ENCODE peak calls at places on chromosome 14, in nine cellular contexts. One of them, this sample, is unnamed.

GRCh38 chr14:36424478-36425102 is 95.4 kb downstream of the NKX2-1 start:
- DNase-seq in lower lobe of right lung: no peak
- DNase-seq in fibroblast of mammary gland: no peak
- DNase-seq in AG09309: no peak
- DNase-seq in endodermal cell: no peak
- DNase-seq in cardiac muscle cell: no peak
- DNase-seq in transverse colon: no peak
- DNase-seq in upper lobe of right lung: no peak
- DNase-seq in PC-3: no peak
- DNase-seq in this sample: no peak

GRCh38 chr14:33432407-33433023 is 493.8 kb downstream of the NPAS3 start:
- DNase-seq in fibroblast of mammary gland: peak; percentile 54
- DNase-seq in transverse colon: peak; percentile 32
- DNase-seq in upper lobe of right lung: no peak
- DNase-seq in cardiac muscle cell: peak; percentile 62
- DNase-seq in lower lobe of right lung: no peak
- DNase-seq in PC-3: peak; percentile 71
- DNase-seq in AG09309: peak; percentile 1
- DNase-seq in endodermal cell: no peak
- DNase-seq in this sample: peak; percentile 41

GRCh38 chr14:82855912-82856381 is 1322.3 kb upstream of the SEL1L start:
- DNase-seq in AG09309: no peak
- DNase-seq in transverse colon: no peak
- DNase-seq in lower lobe of right lung: no peak
- DNase-seq in endodermal cell: no peak
- DNase-seq in upper lobe of right lung: no peak
- DNase-seq in cardiac muscle cell: peak; percentile 20
- DNase-seq in fibroblast of mammary gland: peak; percentile 55
- DNase-seq in PC-3: peak; percentile 46
- DNase-seq in this sample: peak; percentile 6

GRCh38 chr14:103483600-103483999 is 39.0 kb downstream of the CKB start:
- DNase-seq in upper lobe of right lung: no peak
- DNase-seq in endodermal cell: peak; percentile 13
- DNase-seq in lower lobe of right lung: no peak
- DNase-seq in AG09309: peak; percentile 58
- DNase-seq in PC-3: peak; percentile 98
- DNase-seq in transverse colon: no peak
- DNase-seq in fibroblast of mammary gland: peak; percentile 94
- DNase-seq in cardiac muscle cell: peak; percentile 64
- DNase-seq in this sample: peak; percentile 75

GRCh38 chr14:103581206-103581605 is 18.4 kb downstream of the COA8 start:
- DNase-seq in transverse colon: no peak
- DNase-seq in upper lobe of right lung: no peak
- DNase-seq in AG09309: no peak
- DNase-seq in endodermal cell: no peak
- DNase-seq in cardiac muscle cell: no peak
- DNase-seq in fibroblast of mammary gland: no peak
- DNase-seq in PC-3: no peak
- DNase-seq in lower lobe of right lung: no peak
- DNase-seq in this sample: no peak

GRCh38 chr14:35384386-35385041 is 20.0 kb downstream of the NFKBIA start:
- DNase-seq in AG09309: peak; percentile 85
- DNase-seq in upper lobe of right lung: no peak
- DNase-seq in PC-3: no peak
- DNase-seq in endodermal cell: no peak
- DNase-seq in transverse colon: peak; percentile 65
- DNase-seq in lower lobe of right lung: no peak
- DNase-seq in cardiac muscle cell: peak; percentile 93
- DNase-seq in fibroblast of mammary gland: peak; percentile 98
- DNase-seq in this sample: peak; percentile 94

GRCh38 chr14:103626150-103626850 is 2.7 kb upstream of the KLC1 start:
- DNase-seq in upper lobe of right lung: no peak
- DNase-seq in lower lobe of right lung: no peak
- DNase-seq in endodermal cell: no peak
- DNase-seq in fibroblast of mammary gland: no peak
- DNase-seq in transverse colon: peak; percentile 20
- DNase-seq in AG09309: no peak
- DNase-seq in PC-3: no peak
- DNase-seq in cardiac muscle cell: no peak
- DNase-seq in this sample: no peak

GRCh38 chr14:70107309-70107708 is 81.4 kb downstream of the SLC8A3 start:
- DNase-seq in transverse colon: no peak
- DNase-seq in PC-3: no peak
- DNase-seq in upper lobe of right lung: no peak
- DNase-seq in lower lobe of right lung: no peak
- DNase-seq in AG09309: no peak
- DNase-seq in cardiac muscle cell: no peak
- DNase-seq in endodermal cell: no peak
- DNase-seq in fibroblast of mammary gland: no peak
- DNase-seq in this sample: no peak

GRCh38 chr14:28375295-28375694 is 391.3 kb upstream of the FOXG1 start:
- DNase-seq in endodermal cell: peak; percentile 86
- DNase-seq in cardiac muscle cell: peak; percentile 79
- DNase-seq in fibroblast of mammary gland: peak; percentile 49
- DNase-seq in PC-3: peak; percentile 56
- DNase-seq in lower lobe of right lung: no peak
- DNase-seq in AG09309: no peak
- DNase-seq in transverse colon: no peak
- DNase-seq in upper lobe of right lung: no peak
- DNase-seq in this sample: no peak

GRCh38 chr14:25406818-25407217 is 356.9 kb upstream of the STXBP6 start:
- DNase-seq in upper lobe of right lung: no peak
- DNase-seq in lower lobe of right lung: no peak
- DNase-seq in AG09309: peak; percentile 0
- DNase-seq in PC-3: peak; percentile 57
- DNase-seq in transverse colon: peak; percentile 41
- DNase-seq in cardiac muscle cell: peak; percentile 28
- DNase-seq in fibroblast of mammary gland: peak; percentile 52
- DNase-seq in endodermal cell: peak; percentile 81
- DNase-seq in this sample: peak; percentile 22

GRCh38 chr14:64439141-64439540 is 26.2 kb upstream of the AKAP5 start:
- DNase-seq in cardiac muscle cell: no peak
- DNase-seq in PC-3: no peak
- DNase-seq in AG09309: no peak
- DNase-seq in lower lobe of right lung: no peak
- DNase-seq in endodermal cell: no peak
- DNase-seq in fibroblast of mammary gland: no peak
- DNase-seq in upper lobe of right lung: no peak
- DNase-seq in transverse colon: no peak
- DNase-seq in this sample: no peak

GRCh38 chr14:98323850-98324249 is 948.1 kb downstream of the BCL11B start:
- DNase-seq in AG09309: no peak
- DNase-seq in lower lobe of right lung: no peak
- DNase-seq in PC-3: no peak
- DNase-seq in transverse colon: no peak
- DNase-seq in upper lobe of right lung: no peak
- DNase-seq in fibroblast of mammary gland: no peak
- DNase-seq in cardiac muscle cell: no peak
- DNase-seq in endodermal cell: no peak
- DNase-seq in this sample: no peak

GRCh38 chr14:103141117-103141796 is 18.0 kb downstream of the TNFAIP2 start:
- DNase-seq in PC-3: peak; percentile 76
- DNase-seq in cardiac muscle cell: peak; percentile 63
- DNase-seq in upper lobe of right lung: no peak
- DNase-seq in lower lobe of right lung: peak; percentile 62
- DNase-seq in AG09309: no peak
- DNase-seq in endodermal cell: peak; percentile 94
- DNase-seq in transverse colon: peak; percentile 63
- DNase-seq in fibroblast of mammary gland: peak; percentile 55
- DNase-seq in this sample: peak; percentile 42

GRCh38 chr14:92575773-92576303 is 62.3 kb downstream of the RIN3 start:
- DNase-seq in transverse colon: no peak
- DNase-seq in cardiac muscle cell: no peak
- DNase-seq in fibroblast of mammary gland: no peak
- DNase-seq in upper lobe of right lung: no peak
- DNase-seq in lower lobe of right lung: no peak
- DNase-seq in PC-3: no peak
- DNase-seq in endodermal cell: no peak
- DNase-seq in AG09309: no peak
- DNase-seq in this sample: no peak

GRCh38 chr14:64000749-64001148 is 147.9 kb downstream of the SYNE2 start:
- DNase-seq in PC-3: no peak
- DNase-seq in transverse colon: no peak
- DNase-seq in endodermal cell: no peak
- DNase-seq in cardiac muscle cell: no peak
- DNase-seq in fibroblast of mammary gland: no peak
- DNase-seq in lower lobe of right lung: no peak
- DNase-seq in upper lobe of right lung: no peak
- DNase-seq in AG09309: no peak
- DNase-seq in this sample: no peak

GRCh38 chr14:53295985-53296582 is 143.0 kb upstream of the DDHD1 start:
- DNase-seq in PC-3: peak; percentile 67
- DNase-seq in transverse colon: no peak
- DNase-seq in upper lobe of right lung: no peak
- DNase-seq in AG09309: no peak
- DNase-seq in cardiac muscle cell: peak; percentile 60
- DNase-seq in lower lobe of right lung: no peak
- DNase-seq in fibroblast of mammary gland: peak; percentile 59
- DNase-seq in endodermal cell: no peak
- DNase-seq in this sample: peak; percentile 42

GRCh38 chr14:68781161-68782021 is 11.5 kb downstream of the ZFP36L1 start:
- DNase-seq in AG09309: no peak
- DNase-seq in fibroblast of mammary gland: no peak
- DNase-seq in transverse colon: peak; percentile 64
- DNase-seq in PC-3: no peak
- DNase-seq in lower lobe of right lung: no peak
- DNase-seq in endodermal cell: peak; percentile 50
- DNase-seq in cardiac muscle cell: no peak
- DNase-seq in upper lobe of right lung: no peak
- DNase-seq in this sample: no peak

DNA sequence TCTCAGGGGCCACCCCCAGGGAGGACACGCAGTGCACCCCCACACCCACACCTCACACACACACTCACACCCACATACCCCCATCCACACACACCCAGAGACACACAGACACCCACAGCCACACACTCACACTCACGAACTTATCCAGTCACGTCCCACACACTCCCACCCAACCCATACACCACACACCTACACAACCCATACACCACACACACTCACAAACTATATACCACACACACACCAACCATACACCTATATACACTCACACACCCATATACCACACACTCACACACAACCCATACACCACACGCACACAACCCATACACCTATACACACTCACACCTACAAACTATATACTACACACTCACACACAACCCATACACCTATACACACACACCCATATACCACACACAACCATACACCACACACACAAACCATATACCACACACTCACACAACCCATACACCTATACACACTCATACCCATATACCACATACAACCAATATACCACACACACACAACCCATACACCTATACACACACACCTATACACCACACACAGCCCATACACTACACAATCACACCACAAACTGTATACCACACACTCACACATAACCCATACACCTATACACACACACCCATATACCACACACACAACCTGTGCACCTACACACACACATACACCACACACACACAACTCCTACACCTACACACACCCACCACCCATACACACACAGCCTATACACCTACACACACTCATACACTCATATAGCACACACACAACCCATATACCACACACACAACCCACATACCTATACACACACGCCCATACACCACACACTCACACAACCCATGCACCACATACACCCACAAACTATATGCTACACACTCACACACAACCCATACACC is 42.7 kb downstream of the TMEM121 start:
- DNase-seq in transverse colon: no peak
- DNase-seq in AG09309: no peak
- DNase-seq in fibroblast of mammary gland: no peak
- DNase-seq in endodermal cell: no peak
- DNase-seq in PC-3: no peak
- DNase-seq in cardiac muscle cell: no peak
- DNase-seq in upper lobe of right lung: no peak
- DNase-seq in lower lobe of right lung: no peak
- DNase-seq in this sample: no peak
- H3K4me3 ChIP-seq in transverse colon: no peak overlapping the region
- H3K4me3 ChIP-seq in AG09309: no peak overlapping the region
- H3K4me3 ChIP-seq in fibroblast of mammary gland: no peak overlapping the region
- H3K4me3 ChIP-seq in endodermal cell: peak overlapping the region; percentile 58
- H3K4me3 ChIP-seq in PC-3: no peak overlapping the region
- H3K4me3 ChIP-seq in cardiac muscle cell: no peak overlapping the region
- H3K4me3 ChIP-seq in upper lobe of right lung: no peak overlapping the region
- H3K4me3 ChIP-seq in lower lobe of right lung: no peak overlapping the region
- H3K4me3 ChIP-seq in this sample: no peak overlapping the region

GRCh38 chr14:39726563-39726962 is 294.3 kb upstream of the FBXO33 start:
- DNase-seq in AG09309: no peak
- DNase-seq in upper lobe of right lung: no peak
- DNase-seq in endodermal cell: no peak
- DNase-seq in transverse colon: no peak
- DNase-seq in fibroblast of mammary gland: no peak
- DNase-seq in cardiac muscle cell: no peak
- DNase-seq in PC-3: no peak
- DNase-seq in lower lobe of right lung: no peak
- DNase-seq in this sample: no peak

GRCh38 chr14:39734306-39734705 is 302.1 kb upstream of the FBXO33 start:
- DNase-seq in endodermal cell: peak; percentile 69
- DNase-seq in PC-3: no peak
- DNase-seq in fibroblast of mammary gland: no peak
- DNase-seq in upper lobe of right lung: no peak
- DNase-seq in AG09309: no peak
- DNase-seq in cardiac muscle cell: no peak
- DNase-seq in lower lobe of right lung: no peak
- DNase-seq in transverse colon: no peak
- DNase-seq in this sample: no peak

GRCh38 chr14:39733741-39734140 is 301.5 kb upstream of the FBXO33 start:
- DNase-seq in transverse colon: no peak
- DNase-seq in lower lobe of right lung: no peak
- DNase-seq in PC-3: no peak
- DNase-seq in cardiac muscle cell: no peak
- DNase-seq in AG09309: no peak
- DNase-seq in endodermal cell: no peak
- DNase-seq in upper lobe of right lung: no peak
- DNase-seq in fibroblast of mammary gland: no peak
- DNase-seq in this sample: no peak

GRCh38 chr14:39731912-39732311 is 299.7 kb upstream of the FBXO33 start:
- DNase-seq in lower lobe of right lung: no peak
- DNase-seq in cardiac muscle cell: no peak
- DNase-seq in endodermal cell: peak; percentile 80
- DNase-seq in fibroblast of mammary gland: no peak
- DNase-seq in transverse colon: no peak
- DNase-seq in AG09309: no peak
- DNase-seq in upper lobe of right lung: no peak
- DNase-seq in PC-3: peak; percentile 21
- DNase-seq in this sample: no peak
- TF ChIP-seq CTCF in lower lobe of right lung: no peak
- TF ChIP-seq CTCF in cardiac muscle cell: no peak
- TF ChIP-seq CTCF in endodermal cell: peak; percentile 64
- TF ChIP-seq CTCF in fibroblast of mammary gland: peak; percentile 22
- TF ChIP-seq CTCF in transverse colon: no peak
- TF ChIP-seq CTCF in AG09309: no peak
- TF ChIP-seq CTCF in upper lobe of right lung: no peak
- TF ChIP-seq CTCF in PC-3: peak; percentile 65
- TF ChIP-seq CTCF in this sample: no peak

GRCh38 chr14:31510855-31511254 is 23.0 kb upstream of the GPR33 start:
- DNase-seq in fibroblast of mammary gland: no peak
- DNase-seq in cardiac muscle cell: no peak
- DNase-seq in PC-3: no peak
- DNase-seq in transverse colon: no peak
- DNase-seq in lower lobe of right lung: no peak
- DNase-seq in upper lobe of right lung: no peak
- DNase-seq in endodermal cell: no peak
- DNase-seq in AG09309: no peak
- DNase-seq in this sample: no peak
- H3K4me3 ChIP-seq in fibroblast of mammary gland: no peak overlapping the region
- H3K4me3 ChIP-seq in cardiac muscle cell: no peak overlapping the region
- H3K4me3 ChIP-seq in PC-3: no peak overlapping the region
- H3K4me3 ChIP-seq in transverse colon: no peak overlapping the region
- H3K4me3 ChIP-seq in lower lobe of right lung: no peak overlapping the region
- H3K4me3 ChIP-seq in upper lobe of right lung: no peak overlapping the region
- H3K4me3 ChIP-seq in endodermal cell: no peak overlapping the region
- H3K4me3 ChIP-seq in AG09309: no peak overlapping the region
- H3K4me3 ChIP-seq in this sample: no peak overlapping the region

GRCh38 chr14:76151398-76152332 is at the start of gene GPATCH2L:
- DNase-seq in PC-3: peak; percentile 92
- DNase-seq in endodermal cell: peak; percentile 99
- DNase-seq in lower lobe of right lung: peak; percentile 94
- DNase-seq in AG09309: peak; percentile 33
- DNase-seq in fibroblast of mammary gland: peak; percentile 80
- DNase-seq in upper lobe of right lung: peak; percentile 97
- DNase-seq in transverse colon: peak; percentile 96
- DNase-seq in cardiac muscle cell: peak; percentile 92
- DNase-seq in this sample: peak; percentile 82
- TF ChIP-seq CTCF in PC-3: no peak
- TF ChIP-seq CTCF in endodermal cell: no peak
- TF ChIP-seq CTCF in lower lobe of right lung: no peak
- TF ChIP-seq CTCF in AG09309: no peak
- TF ChIP-seq CTCF in fibroblast of mammary gland: no peak
- TF ChIP-seq CTCF in upper lobe of right lung: no peak
- TF ChIP-seq CTCF in transverse colon: no peak
- TF ChIP-seq CTCF in cardiac muscle cell: no peak
- TF ChIP-seq CTCF in this sample: no peak